ENCODE peak calls at places on chromosomes 4 and X, in six cellular contexts. S, U, D, C, R and H are unnamed samples.

GRCh38 chr4:186074189-186074588 is 5.2 kb downstream of the TLR3 start:
- ATAC-seq in S (no peak), U (peak), D (no peak), C (no peak), R (peak), H (peak)

GRCh38 chrX:128439159-128439558 is 387.0 kb upstream of the ACTRT1 start:
- ATAC-seq in S (no peak), U (no peak), D (no peak), C (no peak), R (no peak), H (no peak)

GRCh38 chr4:77003400-77003799 is 53.8 kb downstream of the SEPTIN11 start:
- ATAC-seq in S (no peak), U (no peak), D (no peak), C (no peak), R (no peak), H (no peak)

GRCh38 chrX:67587946-67588624 is 44.3 kb downstream of the AR start:
- ATAC-seq in S (no peak), U (no peak), D (no peak), C (no peak), R (no peak), H (peak)

GRCh38 chr4:8021796-8022195 is 82.1 kb upstream of the AFAP1 start:
- ATAC-seq in S (peak), U (no peak), D (peak), C (no peak), R (peak), H (no peak)

GRCh38 chr4:108051343-108051742 is 61.7 kb downstream of the HADH start:
- ATAC-seq in S (no peak), U (no peak), D (no peak), C (no peak), R (no peak), H (no peak)

GRCh38 chr4:71217688-71218087 is 121.1 kb upstream of the SLC4A4 start:
- ATAC-seq in S (no peak), U (no peak), D (no peak), C (no peak), R (no peak), H (no peak)

GRCh38 chr4:55549888-55550287 is 3.2 kb upstream of the CLOCK start:
- ATAC-seq in S (no peak), U (no peak), D (no peak), C (no peak), R (no peak), H (no peak)

GRCh38 chrX:150848914-150849365 is 49.5 kb downstream of the CD99L2 start:
- ATAC-seq in S (peak), U (peak), D (peak), C (no peak), R (peak), H (no peak)

GRCh38 chrX:65926095-65927019 is 113.5 kb downstream of the VSIG4 start:
- ATAC-seq in S (no peak), U (no peak), D (no peak), C (peak), R (peak), H (no peak)

GRCh38 chr4:176709417-176709816 is 83.3 kb downstream of the VEGFC start:
- ATAC-seq in S (no peak), U (no peak), D (no peak), C (no peak), R (no peak), H (no peak)

GRCh38 chrX:130975947-130976346 is 72.9 kb upstream of the ENOX2 start:
- ATAC-seq in S (peak), U (no peak), D (peak), C (peak), R (peak), H (no peak)

GRCh38 chrX:35076061-35076460 is 133.5 kb downstream of the FAM47B start:
- ATAC-seq in S (no peak), U (no peak), D (no peak), C (no peak), R (no peak), H (no peak)

GRCh38 chrX:106905064-106905708 is 2.0 kb upstream of the RIPPLY1 start:
- ATAC-seq in S (no peak), U (no peak), D (no peak), C (no peak), R (no peak), H (peak)

GRCh38 chrX:121802881-121803412 is 755.5 kb downstream of the GLUD2 start:
- ATAC-seq in S (no peak), U (peak), D (no peak), C (no peak), R (no peak), H (no peak)

GRCh38 chr4:174222266-174222872 is 61.1 kb downstream of the FBXO8 start:
- ATAC-seq in S (peak), U (no peak), D (no peak), C (peak), R (peak), H (no peak)

GRCh38 chr4:54100607-54101189 is 735 bp downstream of the GSX2 start:
- ATAC-seq in S (peak), U (no peak), D (peak), C (no peak), R (no peak), H (peak)

GRCh38 chr4:37758226-37758625 is 68.3 kb upstream of the PGM2 start:
- ATAC-seq in S (peak), U (peak), D (no peak), C (no peak), R (no peak), H (peak)
- TF ChIP-seq EP300 in S (peak), U (peak), D (no peak), C (no peak), R (no peak), H (no peak)

DNA sequence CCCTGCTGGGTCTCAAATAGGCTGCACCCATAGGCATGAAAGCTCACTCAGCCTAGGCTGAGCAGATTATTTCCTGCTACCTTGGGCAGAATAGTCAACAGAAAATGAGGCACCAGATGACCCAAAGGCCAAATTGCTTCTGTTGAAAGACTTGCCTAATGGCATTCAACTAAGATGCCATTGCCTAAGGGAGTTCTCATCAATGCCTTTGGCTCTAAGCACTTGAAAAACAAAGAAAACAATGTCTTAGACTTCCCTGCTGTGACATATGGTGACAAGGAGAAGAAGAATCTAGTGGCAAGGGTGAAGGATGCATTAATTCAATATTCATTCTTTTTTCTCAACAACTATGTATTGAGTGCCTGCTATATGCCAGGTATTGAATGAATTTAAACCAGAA is 25.7 kb upstream of the PCDH19 start:
- ATAC-seq in S (no peak), U (no peak), D (no peak), C (no peak), R (no peak), H (no peak)
- TF ChIP-seq EP300 in S (no peak), U (no peak), D (no peak), C (no peak), R (no peak), H (no peak)

DNA sequence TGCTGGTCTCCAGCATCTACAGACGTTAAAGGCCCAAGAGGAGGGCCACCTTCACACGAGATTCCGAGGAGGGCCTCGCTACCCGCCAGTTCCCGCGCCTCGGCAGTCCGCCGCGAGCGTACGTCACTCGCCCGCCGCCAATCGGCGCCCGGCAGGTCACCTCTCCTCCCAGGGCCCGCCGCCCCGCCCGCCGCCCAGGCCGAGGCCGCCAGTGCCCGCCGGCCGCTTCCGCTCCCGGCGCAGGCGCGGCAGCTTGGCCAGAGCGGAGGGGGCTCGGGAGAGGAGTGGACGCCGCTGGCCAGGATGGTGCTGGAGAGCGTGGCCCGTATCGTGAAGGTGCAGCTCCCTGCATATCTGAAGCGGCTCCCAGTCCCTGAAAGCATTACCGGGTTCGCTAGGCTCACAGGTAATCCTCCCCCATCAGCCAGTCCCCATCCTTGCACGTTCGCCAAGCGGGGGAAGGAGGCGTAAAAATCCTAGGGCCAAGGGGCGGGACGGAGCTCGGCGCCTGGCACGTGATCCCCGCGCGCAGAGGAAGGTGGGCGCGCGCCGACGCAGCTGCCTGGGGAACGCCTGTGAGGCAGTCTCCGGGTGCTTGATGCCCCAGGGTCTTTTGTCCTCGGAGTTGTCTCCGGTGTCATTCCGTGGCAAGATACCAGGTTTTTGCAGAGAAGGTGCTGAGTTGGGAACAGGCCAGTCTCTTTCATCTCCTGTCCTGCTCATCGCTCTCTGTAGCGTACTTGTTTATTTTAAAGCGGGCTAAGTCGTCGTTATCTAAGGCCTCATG is at the start of gene CISD2:
- ATAC-seq in S (peak), U (peak), D (peak), C (peak), R (peak), H (peak)
- TF ChIP-seq EP300 in S (no peak), U (no peak), D (no peak), C (peak), R (peak), H (no peak)

GRCh38 chrX:86051741-86052140 is 4.4 kb upstream of the CHM start:
- ATAC-seq in S (no peak), U (no peak), D (no peak), C (no peak), R (no peak), H (no peak)

GRCh38 chrX:86044210-86044609 is 3.1 kb downstream of the CHM start:
- ATAC-seq in S (no peak), U (no peak), D (no peak), C (no peak), R (no peak), H (no peak)

DNA sequence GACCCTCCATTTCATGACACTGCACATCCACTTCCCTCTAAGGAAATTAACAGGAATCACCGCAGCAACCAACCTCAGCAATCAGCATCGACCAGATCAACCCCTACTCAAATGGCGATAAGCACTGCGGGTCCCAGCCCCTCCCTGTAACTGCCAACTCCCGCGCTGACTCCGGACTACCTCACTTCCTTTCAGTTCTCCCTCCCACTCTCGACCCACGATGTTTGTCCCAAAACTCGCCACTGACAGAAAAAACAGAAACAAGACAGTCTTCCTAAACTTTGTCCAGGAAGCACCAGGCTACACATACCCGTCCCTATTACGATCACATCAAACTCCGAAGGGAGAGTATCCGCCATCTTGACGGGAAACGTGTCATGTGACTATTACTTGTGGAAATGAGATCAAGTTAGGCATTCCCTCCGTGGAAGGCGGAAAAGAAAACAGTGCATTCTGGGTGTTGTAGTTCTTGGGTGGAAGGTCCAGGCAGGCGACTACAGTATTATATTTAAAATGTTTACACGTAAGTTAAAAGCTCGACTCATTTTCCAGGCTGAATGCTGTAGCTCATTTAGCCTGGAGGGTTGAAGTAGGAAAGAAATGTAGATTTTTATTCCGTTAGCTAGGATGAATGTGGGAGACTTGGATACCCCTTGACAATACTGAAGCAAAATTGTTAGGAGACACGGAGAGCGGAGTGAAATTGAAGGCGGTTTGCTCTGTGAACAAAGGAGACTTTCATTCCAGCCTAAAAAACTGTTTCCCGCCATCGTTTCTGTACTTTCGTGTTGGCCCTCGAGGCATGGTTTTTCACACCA is at the start of gene CHM:
- ATAC-seq in S (peak), U (peak), D (peak), C (peak), R (peak), H (peak)
- TF ChIP-seq EP300 in S (no peak), U (no peak), D (no peak), C (no peak), R (peak), H (no peak)